ENCODE peak calls at places on chromosomes 12 and 14, in seven cellular contexts. One of them, this sample, is unnamed. For H3K27me3, the result is how much of the 10 kb centered on the place peaks cover.

GRCh38 chr14:70023871-70024270 is 144.7 kb downstream of the SMOC1 start:
- DNase-seq in cardiac muscle cell: no peak
- DNase-seq in ovary: no peak
- DNase-seq in heart right ventricle: no peak
- DNase-seq in naive thymus-derived CD4-positive, alpha-beta T cell: no peak
- DNase-seq in SJSA1: no peak
- DNase-seq in lower lobe of right lung: no peak
- DNase-seq in this sample: no peak

GRCh38 chr12:76375470-76375869 is 27.3 kb upstream of the BBS10 start:
- DNase-seq in lower lobe of right lung: no peak
- DNase-seq in ovary: no peak
- DNase-seq in SJSA1: no peak
- DNase-seq in cardiac muscle cell: no peak
- DNase-seq in naive thymus-derived CD4-positive, alpha-beta T cell: no peak
- DNase-seq in heart right ventricle: no peak
- DNase-seq in this sample: no peak

GRCh38 chr14:95292660-95293425 is 26.9 kb downstream of the CLMN start:
- DNase-seq in cardiac muscle cell: no peak
- DNase-seq in SJSA1: no peak
- DNase-seq in naive thymus-derived CD4-positive, alpha-beta T cell: no peak
- DNase-seq in ovary: no peak
- DNase-seq in heart right ventricle: no peak
- DNase-seq in lower lobe of right lung: no peak
- DNase-seq in this sample: no peak

GRCh38 chr12:5210179-5210917 is 166.7 kb downstream of the KCNA5 start:
- DNase-seq in naive thymus-derived CD4-positive, alpha-beta T cell: no peak
- DNase-seq in cardiac muscle cell: no peak
- DNase-seq in SJSA1: no peak
- DNase-seq in heart right ventricle: no peak
- DNase-seq in ovary: no peak
- DNase-seq in lower lobe of right lung: no peak
- DNase-seq in this sample: no peak

GRCh38 chr14:57066887-57067513 is 201.7 kb downstream of the EXOC5 start:
- DNase-seq in ovary: peak
- DNase-seq in lower lobe of right lung: peak
- DNase-seq in SJSA1: no peak
- DNase-seq in heart right ventricle: no peak
- DNase-seq in naive thymus-derived CD4-positive, alpha-beta T cell: no peak
- DNase-seq in cardiac muscle cell: peak
- DNase-seq in this sample: no peak

GRCh38 chr12:120366884-120367251 is 2.1 kb downstream of the MSI1 start:
- DNase-seq in ovary: no peak
- DNase-seq in naive thymus-derived CD4-positive, alpha-beta T cell: no peak
- DNase-seq in cardiac muscle cell: no peak
- DNase-seq in SJSA1: no peak
- DNase-seq in heart right ventricle: no peak
- DNase-seq in lower lobe of right lung: no peak
- DNase-seq in this sample: no peak

GRCh38 chr12:67299526-67299925 is 30.4 kb downstream of the CAND1 start:
- DNase-seq in ovary: no peak
- DNase-seq in heart right ventricle: no peak
- DNase-seq in SJSA1: no peak
- DNase-seq in lower lobe of right lung: no peak
- DNase-seq in naive thymus-derived CD4-positive, alpha-beta T cell: no peak
- DNase-seq in cardiac muscle cell: no peak
- DNase-seq in this sample: no peak

GRCh38 chr12:26976687-26977086 is 37.5 kb downstream of the TM7SF3 start:
- DNase-seq in ovary: no peak
- DNase-seq in SJSA1: no peak
- DNase-seq in naive thymus-derived CD4-positive, alpha-beta T cell: no peak
- DNase-seq in cardiac muscle cell: no peak
- DNase-seq in lower lobe of right lung: no peak
- DNase-seq in heart right ventricle: no peak
- DNase-seq in this sample: no peak

GRCh38 chr12:112285600-112286401 is 96.4 kb downstream of the HECTD4 start:
- DNase-seq in ovary: no peak
- DNase-seq in cardiac muscle cell: no peak
- DNase-seq in SJSA1: no peak
- DNase-seq in heart right ventricle: no peak
- DNase-seq in lower lobe of right lung: no peak
- DNase-seq in naive thymus-derived CD4-positive, alpha-beta T cell: no peak
- DNase-seq in this sample: no peak

GRCh38 chr14:75428230-75429104 is 645 bp downstream of the JDP2 start:
- DNase-seq in ovary: peak
- DNase-seq in SJSA1: no peak
- DNase-seq in heart right ventricle: peak
- DNase-seq in lower lobe of right lung: peak
- DNase-seq in cardiac muscle cell: peak
- DNase-seq in naive thymus-derived CD4-positive, alpha-beta T cell: peak
- DNase-seq in this sample: no peak
- H3K27me3 ChIP-seq in ovary: under half
- H3K27me3 ChIP-seq in SJSA1: under half
- H3K27me3 ChIP-seq in heart right ventricle: under half
- H3K27me3 ChIP-seq in lower lobe of right lung: under half
- H3K27me3 ChIP-seq in cardiac muscle cell: under half
- H3K27me3 ChIP-seq in naive thymus-derived CD4-positive, alpha-beta T cell: under half
- H3K27me3 ChIP-seq in this sample: under half

GRCh38 chr14:63878052-63878451 is 25.2 kb downstream of the SYNE2 start:
- DNase-seq in cardiac muscle cell: no peak
- DNase-seq in naive thymus-derived CD4-positive, alpha-beta T cell: no peak
- DNase-seq in lower lobe of right lung: no peak
- DNase-seq in ovary: no peak
- DNase-seq in SJSA1: no peak
- DNase-seq in heart right ventricle: no peak
- DNase-seq in this sample: no peak

GRCh38 chr14:63875311-63875710 is 22.5 kb downstream of the SYNE2 start:
- DNase-seq in SJSA1: no peak
- DNase-seq in ovary: no peak
- DNase-seq in naive thymus-derived CD4-positive, alpha-beta T cell: no peak
- DNase-seq in lower lobe of right lung: no peak
- DNase-seq in heart right ventricle: peak
- DNase-seq in cardiac muscle cell: no peak
- DNase-seq in this sample: no peak

GRCh38 chr14:63878792-63879191 is 26.0 kb downstream of the SYNE2 start:
- DNase-seq in lower lobe of right lung: no peak
- DNase-seq in SJSA1: no peak
- DNase-seq in ovary: no peak
- DNase-seq in heart right ventricle: no peak
- DNase-seq in cardiac muscle cell: no peak
- DNase-seq in naive thymus-derived CD4-positive, alpha-beta T cell: no peak
- DNase-seq in this sample: no peak

GRCh38 chr14:63877594-63877993 is 24.8 kb downstream of the SYNE2 start:
- DNase-seq in lower lobe of right lung: no peak
- DNase-seq in ovary: no peak
- DNase-seq in heart right ventricle: no peak
- DNase-seq in cardiac muscle cell: no peak
- DNase-seq in naive thymus-derived CD4-positive, alpha-beta T cell: no peak
- DNase-seq in SJSA1: no peak
- DNase-seq in this sample: no peak

GRCh38 chr14:63874223-63874622 is 21.4 kb downstream of the SYNE2 start:
- DNase-seq in cardiac muscle cell: peak
- DNase-seq in naive thymus-derived CD4-positive, alpha-beta T cell: no peak
- DNase-seq in lower lobe of right lung: no peak
- DNase-seq in SJSA1: no peak
- DNase-seq in ovary: no peak
- DNase-seq in heart right ventricle: no peak
- DNase-seq in this sample: no peak
- H3K27ac ChIP-seq in cardiac muscle cell: no peak
- H3K27ac ChIP-seq in naive thymus-derived CD4-positive, alpha-beta T cell: no peak
- H3K27ac ChIP-seq in lower lobe of right lung: peak
- H3K27ac ChIP-seq in SJSA1: no peak
- H3K27ac ChIP-seq in ovary: peak
- H3K27ac ChIP-seq in heart right ventricle: peak
- H3K27ac ChIP-seq in this sample: no peak

GRCh38 chr12:3317841-3318501 is 173.0 kb upstream of the PRMT8 start:
- DNase-seq in lower lobe of right lung: no peak
- DNase-seq in naive thymus-derived CD4-positive, alpha-beta T cell: no peak
- DNase-seq in cardiac muscle cell: no peak
- DNase-seq in ovary: no peak
- DNase-seq in heart right ventricle: no peak
- DNase-seq in SJSA1: no peak
- DNase-seq in this sample: no peak
- H3K27me3 ChIP-seq in lower lobe of right lung: under half
- H3K27me3 ChIP-seq in naive thymus-derived CD4-positive, alpha-beta T cell: under half
- H3K27me3 ChIP-seq in cardiac muscle cell: under half
- H3K27me3 ChIP-seq in ovary: under half
- H3K27me3 ChIP-seq in heart right ventricle: under half
- H3K27me3 ChIP-seq in SJSA1: under half
- H3K27me3 ChIP-seq in this sample: under half

DNA sequence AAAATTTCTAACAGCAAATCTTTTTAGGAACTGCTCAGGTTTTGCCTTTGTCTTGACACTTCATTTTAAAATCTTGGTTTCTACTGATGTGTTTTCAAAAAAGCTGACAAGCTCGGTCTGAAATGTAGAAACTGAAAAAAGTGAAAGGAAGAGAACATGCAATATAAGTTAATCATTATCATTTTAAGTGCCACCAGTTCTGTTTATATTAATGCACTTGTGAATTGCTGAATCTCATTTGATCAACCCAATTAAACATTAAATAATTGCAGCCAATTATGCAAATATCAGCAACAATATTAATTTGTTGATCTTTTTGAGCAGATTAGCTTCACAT is 133.8 kb downstream of the BCAT1 start:
- DNase-seq in SJSA1: no peak
- DNase-seq in lower lobe of right lung: no peak
- DNase-seq in heart right ventricle: no peak
- DNase-seq in cardiac muscle cell: no peak
- DNase-seq in naive thymus-derived CD4-positive, alpha-beta T cell: no peak
- DNase-seq in ovary: no peak
- DNase-seq in this sample: no peak
- H3K27ac ChIP-seq in SJSA1: no peak
- H3K27ac ChIP-seq in lower lobe of right lung: peak
- H3K27ac ChIP-seq in heart right ventricle: no peak
- H3K27ac ChIP-seq in cardiac muscle cell: no peak
- H3K27ac ChIP-seq in naive thymus-derived CD4-positive, alpha-beta T cell: peak
- H3K27ac ChIP-seq in ovary: no peak
- H3K27ac ChIP-seq in this sample: no peak

DNA sequence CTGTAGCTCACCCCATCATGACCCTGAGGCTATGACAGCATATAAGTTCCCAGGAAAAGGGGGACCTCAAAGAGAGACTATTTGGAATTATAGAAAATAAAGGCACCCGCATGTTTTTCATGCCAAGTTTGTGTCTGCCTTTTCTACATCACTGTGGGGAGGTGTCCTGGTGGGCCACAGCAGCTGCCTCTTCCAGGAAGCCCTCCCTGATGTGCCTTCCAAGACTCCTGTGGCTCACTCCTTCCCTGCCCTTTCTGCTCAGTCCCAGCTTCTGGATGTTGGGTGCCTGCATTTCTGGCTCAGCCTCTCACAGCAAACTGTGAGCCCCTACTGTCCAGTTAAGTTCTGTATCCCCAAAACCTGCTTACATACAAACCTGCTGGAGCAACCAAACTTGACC is 36.3 kb upstream of the BEGAIN start:
- DNase-seq in heart right ventricle: no peak
- DNase-seq in cardiac muscle cell: no peak
- DNase-seq in SJSA1: no peak
- DNase-seq in lower lobe of right lung: peak
- DNase-seq in naive thymus-derived CD4-positive, alpha-beta T cell: no peak
- DNase-seq in ovary: no peak
- DNase-seq in this sample: no peak
- H3K27me3 ChIP-seq in heart right ventricle: half or more
- H3K27me3 ChIP-seq in cardiac muscle cell: under half
- H3K27me3 ChIP-seq in SJSA1: under half
- H3K27me3 ChIP-seq in lower lobe of right lung: under half
- H3K27me3 ChIP-seq in naive thymus-derived CD4-positive, alpha-beta T cell: under half
- H3K27me3 ChIP-seq in ovary: under half
- H3K27me3 ChIP-seq in this sample: half or more

GRCh38 chr12:43858096-43858495 is 22.2 kb downstream of the TMEM117 start:
- DNase-seq in naive thymus-derived CD4-positive, alpha-beta T cell: no peak
- DNase-seq in SJSA1: no peak
- DNase-seq in lower lobe of right lung: no peak
- DNase-seq in ovary: no peak
- DNase-seq in heart right ventricle: no peak
- DNase-seq in cardiac muscle cell: no peak
- DNase-seq in this sample: no peak

GRCh38 chr12:43856932-43857331 is 21.1 kb downstream of the TMEM117 start:
- DNase-seq in ovary: no peak
- DNase-seq in SJSA1: no peak
- DNase-seq in heart right ventricle: no peak
- DNase-seq in lower lobe of right lung: no peak
- DNase-seq in naive thymus-derived CD4-positive, alpha-beta T cell: no peak
- DNase-seq in cardiac muscle cell: no peak
- DNase-seq in this sample: no peak

GRCh38 chr12:43848786-43849185 is 12.9 kb downstream of the TMEM117 start:
- DNase-seq in lower lobe of right lung: no peak
- DNase-seq in ovary: no peak
- DNase-seq in SJSA1: no peak
- DNase-seq in cardiac muscle cell: no peak
- DNase-seq in heart right ventricle: no peak
- DNase-seq in naive thymus-derived CD4-positive, alpha-beta T cell: no peak
- DNase-seq in this sample: no peak

GRCh38 chr12:43847427-43847826 is 11.5 kb downstream of the TMEM117 start:
- DNase-seq in SJSA1: no peak
- DNase-seq in lower lobe of right lung: no peak
- DNase-seq in naive thymus-derived CD4-positive, alpha-beta T cell: no peak
- DNase-seq in heart right ventricle: no peak
- DNase-seq in cardiac muscle cell: no peak
- DNase-seq in ovary: no peak
- DNase-seq in this sample: no peak

GRCh38 chr12:43852744-43853143 is 16.9 kb downstream of the TMEM117 start:
- DNase-seq in cardiac muscle cell: no peak
- DNase-seq in naive thymus-derived CD4-positive, alpha-beta T cell: no peak
- DNase-seq in ovary: no peak
- DNase-seq in SJSA1: no peak
- DNase-seq in lower lobe of right lung: no peak
- DNase-seq in heart right ventricle: no peak
- DNase-seq in this sample: no peak
- H3K27ac ChIP-seq in cardiac muscle cell: no peak
- H3K27ac ChIP-seq in naive thymus-derived CD4-positive, alpha-beta T cell: no peak
- H3K27ac ChIP-seq in ovary: no peak
- H3K27ac ChIP-seq in SJSA1: no peak
- H3K27ac ChIP-seq in lower lobe of right lung: no peak
- H3K27ac ChIP-seq in heart right ventricle: no peak
- H3K27ac ChIP-seq in this sample: no peak

DNA sequence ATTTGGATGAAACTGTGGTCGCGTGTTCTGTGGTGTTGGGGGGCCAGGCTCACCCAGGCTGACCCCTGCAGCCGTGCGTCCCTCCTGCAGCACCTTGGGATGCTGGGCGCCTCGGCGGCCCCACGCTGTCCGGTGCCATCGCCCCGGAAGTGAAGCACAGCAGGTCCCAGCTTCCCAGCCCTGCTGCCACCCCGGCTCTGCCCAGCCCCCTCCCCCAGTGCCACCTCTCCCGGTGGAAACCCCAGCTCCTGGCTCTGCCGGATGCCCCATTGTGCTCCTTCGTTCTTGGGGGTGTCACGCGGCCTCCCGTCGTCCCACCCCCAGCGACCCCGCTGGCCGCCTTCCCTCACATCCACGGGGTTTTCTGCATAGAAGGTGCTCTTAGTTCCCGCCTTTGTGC is 25.2 kb downstream of the LRCOL1 start:
- DNase-seq in lower lobe of right lung: no peak
- DNase-seq in heart right ventricle: no peak
- DNase-seq in cardiac muscle cell: no peak
- DNase-seq in naive thymus-derived CD4-positive, alpha-beta T cell: no peak
- DNase-seq in SJSA1: no peak
- DNase-seq in ovary: no peak
- DNase-seq in this sample: no peak
- H3K27me3 ChIP-seq in lower lobe of right lung: under half
- H3K27me3 ChIP-seq in heart right ventricle: under half
- H3K27me3 ChIP-seq in cardiac muscle cell: half or more
- H3K27me3 ChIP-seq in naive thymus-derived CD4-positive, alpha-beta T cell: under half
- H3K27me3 ChIP-seq in SJSA1: under half
- H3K27me3 ChIP-seq in ovary: under half
- H3K27me3 ChIP-seq in this sample: under half

This sample was measured in AG04450.